ENCODE peak calls at places on chromosomes 5 and 9, in ten cellular contexts. M, Q, H, T, G, R, N, X, D and J are unnamed samples.

GRCh38 chr9:135106551-135107270 is 19.2 kb downstream of the OLFM1 start:
- DNase-seq in H (no peak), M (no peak), N (no peak), X (no peak), D (no peak), T (no peak), G (no peak), R (no peak), Q (no peak), J (no peak)

GRCh38 chr5:65213921-65214525 is 267.7 kb downstream of the ADAMTS6 start:
- DNase-seq in T (no peak), D (no peak), X (peak), G (no peak), N (no peak), H (no peak), Q (no peak), M (peak), R (no peak), J (no peak)

GRCh38 chr9:114994716-114995115 is 64.3 kb upstream of the TNFSF8 start:
- DNase-seq in M (no peak), X (no peak), G (no peak), R (no peak), Q (no peak), N (no peak), T (no peak), H (no peak), D (no peak), J (no peak)

GRCh38 chr5:65928860-65929259 is 2.5 kb downstream of the ERBIN start:
- DNase-seq in T (no peak), N (no peak), Q (no peak), X (no peak), G (no peak), D (no peak), R (no peak), H (no peak), M (no peak), J (no peak)

GRCh38 chr9:133148351-133149129 is 15.2 kb downstream of the GBGT1 start:
- DNase-seq in X (peak), Q (peak), R (peak), T (peak), D (peak), M (no peak), G (no peak), N (no peak), H (no peak), J (no peak)

GRCh38 chr9:132162764-132163456 is 1.1 kb downstream of the NTNG2 start:
- DNase-seq in Q (no peak), T (no peak), G (no peak), N (no peak), M (no peak), D (no peak), H (no peak), R (no peak), X (no peak), J (no peak)

GRCh38 chr5:1026700-1027621 is 18.4 kb downstream of the NKD2 start:
- DNase-seq in Q (no peak), G (no peak), N (no peak), D (no peak), H (no peak), M (no peak), X (no peak), R (no peak), T (no peak), J (no peak)

GRCh38 chr5:65018763-65019162 is 250.0 kb downstream of the CWC27 start:
- DNase-seq in G (no peak), H (no peak), D (no peak), T (no peak), Q (no peak), N (no peak), R (no peak), M (no peak), X (no peak), J (no peak)

GRCh38 chr5:71697967-71698366 is 21.1 kb upstream of the CARTPT start:
- DNase-seq in M (no peak), D (no peak), Q (no peak), G (no peak), T (no peak), N (no peak), X (peak), R (no peak), H (no peak), J (no peak)

GRCh38 chr9:120891255-120891954 is 14.4 kb upstream of the PHF19 start:
- DNase-seq in D (no peak), H (no peak), R (no peak), M (no peak), G (no peak), X (peak), N (no peak), T (no peak), Q (peak), J (no peak)

GRCh38 chr5:93532370-93532769 is 48.6 kb downstream of the NR2F1-AS1 start:
- DNase-seq in N (no peak), R (no peak), H (peak), D (no peak), Q (no peak), X (peak), T (peak), M (peak), G (no peak), J (peak)

GRCh38 chr5:16561660-16562059 is 55.1 kb downstream of the RETREG1 start:
- DNase-seq in Q (no peak), T (no peak), R (no peak), H (no peak), X (no peak), G (no peak), M (no peak), D (no peak), N (no peak), J (no peak)

GRCh38 chr5:145903862-145904261 is 31.0 kb upstream of the GRXCR2 start:
- DNase-seq in H (no peak), D (no peak), Q (no peak), M (no peak), R (no peak), N (no peak), X (peak), T (no peak), G (no peak), J (no peak)

GRCh38 chr5:172123269-172123692 is 64.7 kb downstream of the STK10 start:
- DNase-seq in H (peak), G (no peak), N (no peak), Q (no peak), X (peak), R (no peak), T (peak), D (no peak), M (peak), J (peak)

GRCh38 chr5:139474815-139475791 is 4.3 kb downstream of the SMIM33 start:
- DNase-seq in H (no peak), D (no peak), Q (no peak), N (no peak), T (peak), G (no peak), M (no peak), X (peak), R (no peak), J (no peak)

GRCh38 chr5:115736690-115737005 is 79.8 kb downstream of the CDO1 start:
- DNase-seq in G (no peak), H (no peak), M (no peak), D (no peak), N (no peak), T (no peak), X (no peak), Q (no peak), R (no peak), J (no peak)